ENCODE peak calls at places on chromosomes 2 and 18, in ten cellular contexts. R is ovary; Q is BE2C; D is psoas muscle; K is A549; O is tibial nerve; Y is IMR-90; X is CD8-positive, alpha-beta T cell; W is stomach; V is heart right ventricle. L is an unnamed sample. For H3K4me1, the result is how much of the 10 kb centered on the place peaks cover.

GRCh38 chr2:17894551-17894950 is 16.1 kb downstream of the KCNS3 start:
- DNase-seq in Y (no peak), V (no peak), D (no peak), W (no peak), K (no peak), R (no peak), X (no peak), Q (no peak), O (no peak), L (no peak)

GRCh38 chr2:189236066-189236465 is 56.5 kb upstream of the COL5A2 start:
- DNase-seq in Q (no peak), Y (peak), X (no peak), W (no peak), R (no peak), K (no peak), V (no peak), O (no peak), D (no peak), L (no peak)

GRCh38 chr2:118312963-118313756 is 224.9 kb downstream of the INSIG2 start:
- DNase-seq in V (no peak), D (no peak), W (no peak), Y (no peak), X (no peak), Q (no peak), K (no peak), O (no peak), R (no peak), L (no peak)

GRCh38 chr18:47901624-47902362 is 28.7 kb downstream of the SMAD2 start:
- DNase-seq in X (no peak), Y (no peak), R (no peak), V (no peak), W (no peak), D (no peak), Q (no peak), O (no peak), K (no peak), L (no peak)

GRCh38 chr18:21110667-21111350 is 804 bp downstream of the ROCK1 start:
- DNase-seq in R (no peak), O (peak), D (peak), Y (peak), K (no peak), V (peak), Q (no peak), X (peak), W (peak), L (peak)

GRCh38 chr2:144523606-144524131 is 3.8 kb upstream of the ZEB2 start:
- DNase-seq in R (peak), Y (no peak), D (no peak), X (no peak), Q (no peak), O (no peak), V (peak), K (peak), W (no peak), L (no peak)

GRCh38 chr2:232230557-232230956 is 148.0 kb upstream of the ALPP start:
- DNase-seq in W (peak), R (no peak), K (no peak), Y (peak), X (no peak), V (no peak), D (no peak), Q (peak), O (no peak), L (no peak)

GRCh38 chr2:55057474-55057873 is 7.2 kb upstream of the RTN4 start:
- DNase-seq in R (no peak), Y (no peak), Q (no peak), D (no peak), V (no peak), O (no peak), X (no peak), W (no peak), K (no peak), L (no peak)

GRCh38 chr2:176171331-176172006 is 14.4 kb downstream of the HOXD3 start:
- DNase-seq in V (no peak), X (no peak), D (no peak), O (no peak), Y (no peak), R (no peak), W (no peak), Q (no peak), K (no peak), L (no peak)

GRCh38 chr18:28331551-28331950 is 154.6 kb upstream of the CDH2 start:
- DNase-seq in O (no peak), W (no peak), D (no peak), X (no peak), Y (no peak), K (no peak), R (no peak), Q (no peak), V (no peak), L (no peak)

GRCh38 chr2:28934769-28935168 is 40.3 kb downstream of the WDR43 start:
- DNase-seq in K (no peak), O (no peak), Q (no peak), D (no peak), W (no peak), X (no peak), V (no peak), R (no peak), Y (no peak), L (no peak)

GRCh38 chr2:111165084-111165483 is 44.4 kb downstream of the BCL2L11 start:
- DNase-seq in W (no peak), R (no peak), K (no peak), X (no peak), D (peak), Q (peak), V (peak), Y (no peak), O (no peak), L (no peak)

GRCh38 chr2:146135245-146135644 is 1615.3 kb upstream of the ZEB2 start:
- DNase-seq in Q (no peak), O (no peak), Y (no peak), X (no peak), W (no peak), D (no peak), R (no peak), V (no peak), K (no peak), L (no peak)

GRCh38 chr2:36695746-36696415 is 626 bp upstream of the VIT start:
- DNase-seq in D (no peak), R (no peak), Q (no peak), V (no peak), K (no peak), W (no peak), Y (peak), X (no peak), O (no peak), L (no peak)

GRCh38 chr2:66578853-66579158 is 143.9 kb downstream of the MEIS1 start:
- DNase-seq in D (no peak), K (no peak), X (no peak), Y (no peak), O (no peak), W (no peak), R (no peak), V (no peak), Q (no peak), L (no peak)

GRCh38 chr2:66575625-66576371 is 140.9 kb downstream of the MEIS1 start:
- DNase-seq in D (peak), R (peak), O (no peak), K (peak), Q (no peak), X (no peak), Y (peak), V (peak), W (no peak), L (peak)

GRCh38 chr2:66578067-66578852 is 143.3 kb downstream of the MEIS1 start:
- DNase-seq in D (peak), Y (peak), O (no peak), R (peak), V (no peak), X (no peak), W (no peak), K (no peak), Q (no peak), L (peak)

GRCh38 chr2:66576381-66577330 is 141.7 kb downstream of the MEIS1 start:
- DNase-seq in R (peak), Y (peak), O (no peak), Q (no peak), V (peak), K (peak), X (no peak), W (no peak), D (peak), L (no peak)

DNA sequence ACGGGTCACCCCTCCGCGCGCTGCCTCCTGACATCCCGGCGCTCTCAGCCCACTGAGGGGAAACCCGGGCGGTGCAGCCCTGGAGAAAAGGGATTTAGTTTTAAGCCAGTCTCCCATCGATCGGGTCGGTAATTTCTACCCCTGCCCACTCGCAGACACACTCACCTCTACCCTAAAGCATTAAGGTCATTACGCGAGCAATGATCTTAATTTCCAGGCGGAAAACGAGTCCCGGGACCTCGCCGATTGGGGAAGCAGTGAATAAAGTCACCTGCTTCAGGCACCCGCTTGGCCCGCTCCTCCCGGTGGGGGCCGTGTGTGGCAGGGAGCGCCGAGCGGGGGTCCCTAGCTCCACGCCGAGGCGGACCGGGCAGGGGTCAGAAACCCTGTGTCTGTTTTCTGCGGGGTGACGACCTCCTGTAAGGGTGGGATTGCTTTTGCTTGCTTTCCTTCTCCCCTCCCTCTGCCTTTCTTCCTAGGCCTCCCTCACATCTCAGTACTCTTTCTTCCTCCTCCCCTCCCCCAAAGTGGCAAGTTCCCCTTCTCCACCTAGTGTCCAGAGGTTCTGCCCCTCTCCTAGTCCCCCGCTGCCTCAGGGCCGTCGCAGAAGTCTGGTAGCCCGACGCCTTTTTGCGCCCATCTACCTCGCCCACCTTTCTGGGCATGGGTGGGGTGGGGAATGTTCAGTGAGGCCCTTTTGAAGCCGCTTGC is 142.6 kb downstream of the MEIS1 start:
- DNase-seq in K (peak), Q (no peak), W (no peak), X (no peak), D (peak), Y (peak), R (peak), V (peak), O (no peak), L (peak)
- H3K4me1 ChIP-seq in K (under half), Q (under half), W (half or more), X (under half), D (under half), Y (under half), R (under half), V (under half), O (under half), L (under half)

DNA sequence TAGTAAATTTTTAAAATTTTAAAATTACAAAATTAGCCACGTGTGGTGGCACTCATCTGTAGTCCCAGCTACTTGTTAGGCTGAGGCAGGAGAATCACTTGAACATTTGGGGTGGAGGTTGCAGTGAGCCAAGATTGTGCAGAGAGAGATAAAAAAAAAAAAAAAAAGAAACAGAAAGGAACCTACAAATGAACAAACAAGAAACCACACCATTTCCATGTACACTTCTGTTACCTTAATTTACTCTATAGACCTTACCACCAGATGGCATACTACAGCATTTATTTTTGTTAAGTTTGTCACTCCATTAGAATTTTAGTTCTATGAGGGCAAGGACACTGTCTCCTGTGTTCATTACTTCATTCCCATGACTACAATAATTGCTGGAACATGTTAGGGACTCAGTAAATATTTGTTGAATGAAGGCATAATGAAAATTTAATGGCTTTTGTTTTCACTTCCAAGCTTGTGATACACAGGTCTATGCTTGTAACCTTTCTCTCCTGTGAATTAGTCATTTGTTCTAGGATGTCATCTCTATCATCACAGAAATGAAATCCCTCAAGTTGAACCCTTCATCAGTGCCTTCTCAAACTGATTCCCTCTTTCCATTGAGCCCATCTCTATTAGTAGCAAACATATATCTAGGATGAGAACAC is 76.0 kb downstream of the ARHGAP15 start:
- DNase-seq in Q (no peak), R (no peak), V (no peak), W (no peak), D (no peak), Y (peak), X (no peak), O (no peak), K (no peak), L (no peak)
- TF ChIP-seq CTCF in Q (peak), R (no peak), V (peak), W (no peak), D (no peak), Y (peak), X (peak), O (no peak), K (peak), L (no peak)

GRCh38 chr2:86556508-86556907 is 6.7 kb downstream of the CHMP3 start:
- DNase-seq in V (no peak), W (no peak), D (no peak), K (no peak), X (no peak), Y (no peak), Q (no peak), R (no peak), O (no peak), L (peak)
- H3K4me1 ChIP-seq in V (under half), W (half or more), D (under half), K (under half), X (under half), Y (under half), Q (under half), R (under half), O (under half), L (under half)

GRCh38 chr18:38052879-38053590 is 487.4 kb upstream of the CELF4 start:
- DNase-seq in Y (no peak), X (no peak), K (no peak), O (no peak), D (no peak), R (no peak), W (no peak), Q (no peak), V (no peak), L (no peak)
- TF ChIP-seq CTCF in Y (no peak), X (no peak), K (no peak), O (no peak), D (no peak), R (no peak), W (no peak), Q (no peak), V (no peak), L (no peak)

GRCh38 chr2:152250421-152251100 is 75.0 kb upstream of the STAM2 start:
- DNase-seq in D (no peak), K (no peak), O (no peak), R (no peak), V (no peak), Q (no peak), W (no peak), Y (no peak), X (no peak), L (no peak)
- H3K4me1 ChIP-seq in D (under half), K (under half), O (under half), R (under half), V (under half), Q (under half), W (under half), Y (under half), X (under half), L (under half)

GRCh38 chr2:207046642-207047213 is 107.4 kb downstream of the CPO start:
- DNase-seq in X (peak), W (no peak), O (peak), Q (no peak), V (no peak), D (no peak), R (no peak), Y (no peak), K (no peak), L (no peak)
- TF ChIP-seq CTCF in X (no peak), W (no peak), O (no peak), Q (no peak), V (peak), D (no peak), R (no peak), Y (no peak), K (no peak), L (no peak)

L was measured in mucosa of descending colon.